ENCODE peak calls at places on chromosomes 5 and 9, in four cellular contexts. U is HepG2, A is K562, H is H1. B is an unnamed sample.

GRCh38 chr9:7841831-7842230 is 42.3 kb upstream of the DMAC1 start:
- DNase-seq in H (no peak), U (no peak), A (no peak), B (no peak)

GRCh38 chr9:113712053-113712452 is 164.1 kb upstream of the ZNF618 start:
- DNase-seq in U (no peak), A (no peak), H (peak; percentile 13), B (no peak)

GRCh38 chr9:134553061-134553891 is 88.3 kb upstream of the COL5A1 start:
- DNase-seq in A (no peak), H (no peak), U (no peak), B (no peak)

GRCh38 chr5:154861946-154862345 is 3.5 kb downstream of the CNOT8 start:
- DNase-seq in H (no peak), A (no peak), U (no peak), B (no peak)

GRCh38 chr5:79959407-79959806 is 31.7 kb downstream of the MTX3 start:
- DNase-seq in H (no peak), A (no peak), U (no peak), B (no peak)

GRCh38 chr5:9363026-9363793 is 182.7 kb downstream of the SEMA5A start:
- DNase-seq in H (no peak), U (no peak), A (no peak), B (no peak)

GRCh38 chr9:134161647-134162046 is 2.7 kb downstream of the RNU6ATAC start:
- DNase-seq in A (no peak), H (no peak), U (no peak), B (no peak)

GRCh38 chr5:113329981-113330380 is 104.8 kb downstream of the TSSK1B start:
- DNase-seq in A (no peak), H (no peak), U (no peak), B (no peak)

GRCh38 chr5:149387081-149387611 is 8.1 kb upstream of the IL17B start:
- DNase-seq in A (no peak), H (no peak), U (no peak), B (no peak)

GRCh38 chr5:143521891-143522290 is 118.4 kb upstream of the NR3C1 start:
- DNase-seq in A (no peak), U (no peak), H (no peak), B (no peak)

GRCh38 chr5:135709998-135710670 is 124.3 kb upstream of the SLC25A48 start:
- DNase-seq in A (no peak), H (no peak), U (peak; percentile 51), B (no peak)

GRCh38 chr5:44652674-44653073 is 156.1 kb upstream of the MRPS30 start:
- DNase-seq in H (no peak), U (no peak), A (no peak), B (no peak)

GRCh38 chr5:50751064-50751657 is 84.7 kb downstream of the PARP8 start:
- DNase-seq in A (peak; percentile 31), U (peak; percentile 30), H (no peak), B (peak; percentile 36)

GRCh38 chr5:161546463-161547301 is at the start of gene GABRB2:
- DNase-seq in A (no peak), H (peak; percentile 65), U (peak; percentile 16), B (peak; percentile 25)

GRCh38 chr5:36874465-36874864 is 2.1 kb upstream of the NIPBL start:
- DNase-seq in H (no peak), A (no peak), U (no peak), B (no peak)

GRCh38 chr9:109886617-109887016 is 106.6 kb downstream of the PALM2AKAP2 start:
- DNase-seq in H (no peak), A (no peak), U (no peak), B (no peak)

GRCh38 chr9:30504502-30504905 is 1879.9 kb upstream of the ACO1 start:
- DNase-seq in A (no peak), U (no peak), H (no peak), B (no peak)

GRCh38 chr9:13358128-13358527 is 78.6 kb upstream of the MPDZ start:
- DNase-seq in A (no peak), U (no peak), H (no peak), B (no peak)

GRCh38 chr9:110192531-110193326 is 15.2 kb downstream of the C9orf152 start:
- DNase-seq in H (no peak), A (no peak), U (no peak), B (no peak)

GRCh38 chr9:91077624-91078023 is 276.0 kb downstream of the SYK start:
- DNase-seq in U (no peak), A (no peak), H (no peak), B (no peak)

GRCh38 chr9:81819859-81820546 is 108.2 kb upstream of the SPATA31D4 start:
- DNase-seq in U (no peak), H (no peak), A (no peak), B (no peak)

GRCh38 chr9:76704601-76705204 is 59.5 kb upstream of the PCA3 start:
- DNase-seq in H (no peak), A (peak; percentile 19), U (peak; percentile 58), B (peak; percentile 44)

GRCh38 chr9:11457809-11458785 is 845.3 kb upstream of the PTPRD start:
- DNase-seq in U (no peak), H (no peak), A (no peak), B (no peak)

GRCh38 chr5:102582706-102583105 is 83.9 kb upstream of the SLCO6A1 start:
- DNase-seq in A (no peak), U (no peak), H (no peak), B (no peak)

GRCh38 chr5:101091902-101092301 is 188.8 kb upstream of the ST8SIA4 start:
- DNase-seq in A (no peak), H (no peak), U (no peak), B (no peak)
- TF ChIP-seq PHF8 in A (no peak), H (no peak), U (no peak), B (no peak)

GRCh38 chr5:39697891-39698290 is 273.1 kb upstream of the DAB2 start:
- DNase-seq in A (no peak), H (no peak), U (no peak), B (no peak)

GRCh38 chr5:39691993-39692392 is 267.2 kb upstream of the DAB2 start:
- DNase-seq in H (no peak), A (no peak), U (no peak), B (peak; percentile 12)

GRCh38 chr5:39699164-39699563 is 274.4 kb upstream of the DAB2 start:
- DNase-seq in H (no peak), A (no peak), U (no peak), B (no peak)

GRCh38 chr5:39700523-39700922 is 275.7 kb upstream of the DAB2 start:
- DNase-seq in H (no peak), A (no peak), U (no peak), B (no peak)

GRCh38 chr5:39696672-39697398 is 272.1 kb upstream of the DAB2 start:
- DNase-seq in H (no peak), A (no peak), U (no peak), B (no peak)
- TF ChIP-seq PHF8 in H (no peak), A (no peak), U (no peak), B (no peak)

GRCh38 chr9:72394061-72394460 is 29.1 kb upstream of the ZFAND5 start:
- DNase-seq in U (no peak), H (no peak), A (no peak), B (no peak)

GRCh38 chr9:72401396-72401795 is 36.4 kb upstream of the ZFAND5 start:
- DNase-seq in U (no peak), A (no peak), H (no peak), B (no peak)

GRCh38 chr9:72399391-72399790 is 34.4 kb upstream of the ZFAND5 start:
- DNase-seq in A (no peak), U (no peak), H (no peak), B (no peak)

GRCh38 chr9:72400866-72401265 is 35.9 kb upstream of the ZFAND5 start:
- DNase-seq in H (no peak), A (no peak), U (no peak), B (no peak)

DNA sequence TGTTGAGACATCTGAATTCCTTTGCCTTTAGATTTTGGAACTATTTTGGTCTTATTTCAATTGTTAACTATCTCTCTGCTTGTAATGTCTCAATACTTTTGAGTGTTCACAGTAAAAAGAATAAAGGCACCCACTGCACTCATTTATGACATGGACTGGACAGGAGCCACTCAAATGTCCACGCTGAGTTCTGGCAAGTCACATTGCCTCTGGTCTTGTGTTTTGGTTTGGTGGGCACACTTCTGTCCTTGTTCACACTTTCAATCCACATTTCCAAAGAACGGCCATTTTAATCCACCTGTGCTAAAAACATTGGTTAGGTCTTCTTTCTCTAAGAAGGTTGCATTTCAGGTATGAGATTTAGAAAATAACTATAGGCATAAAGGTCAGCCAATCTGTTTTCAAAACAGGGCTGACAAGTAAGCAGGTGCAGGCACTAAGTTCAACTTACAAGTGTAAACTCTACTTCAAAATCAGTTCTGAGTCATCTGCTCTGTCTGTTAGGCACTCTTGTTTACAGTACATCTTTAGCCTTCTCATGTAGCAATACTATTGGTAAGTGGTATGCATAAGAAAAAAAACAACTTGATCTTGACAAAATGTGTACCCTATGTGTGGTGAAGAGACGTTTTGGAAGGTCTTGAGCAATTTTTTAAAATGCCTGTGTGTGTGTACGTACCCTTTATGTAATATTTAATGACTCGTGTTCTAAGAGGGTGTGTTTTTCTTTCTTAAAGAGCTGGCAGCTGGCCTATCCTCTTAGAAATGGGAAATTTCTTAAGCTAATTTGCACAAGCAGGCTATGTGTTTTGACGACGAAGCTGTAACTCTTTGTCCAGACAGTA is 31.5 kb upstream of the ZFAND5 start:
- DNase-seq in A (no peak), U (peak; percentile 54), H (no peak), B (peak; percentile 28)
- TF ChIP-seq PHF8 in A (no peak), U (no peak), H (no peak), B (no peak)

DNA sequence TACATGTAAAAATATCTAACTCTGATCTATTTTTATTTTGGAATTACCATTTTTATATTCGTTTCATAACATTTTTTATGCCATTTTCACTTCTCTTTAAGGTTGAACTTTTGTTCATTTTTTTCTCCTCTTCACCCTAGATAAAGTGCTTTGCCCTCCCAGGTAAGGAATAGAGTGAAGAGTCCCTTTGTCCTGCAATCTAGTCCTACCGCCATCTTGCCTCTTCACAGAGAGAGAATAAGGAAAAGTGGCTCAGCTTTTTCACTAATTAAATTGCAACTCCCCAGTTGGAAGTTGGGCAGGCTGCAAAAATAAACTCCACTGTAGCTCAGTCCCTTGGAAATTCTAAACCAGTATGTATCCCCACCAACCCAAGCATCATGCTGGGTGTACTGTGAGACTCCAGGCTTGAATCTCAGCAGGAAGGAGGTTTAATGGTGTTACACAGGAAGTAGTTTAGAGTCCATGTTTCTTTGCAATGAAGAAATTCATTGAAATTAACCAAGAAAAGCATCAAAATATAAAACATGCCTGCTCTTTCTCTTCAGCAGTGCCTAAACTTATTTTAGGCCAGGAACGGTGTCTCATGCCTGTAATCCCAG is 60.2 kb upstream of the PCSK1 start:
- DNase-seq in U (no peak), A (no peak), H (no peak), B (peak; percentile 45)
- TF ChIP-seq PHF8 in U (no peak), A (no peak), H (no peak), B (no peak)

GRCh38 chr5:133423618-133424282 is 188.6 kb downstream of the FSTL4 start:
- DNase-seq in A (peak; percentile 88), H (peak; percentile 97), U (peak; percentile 28), B (peak; percentile 75)
- TF ChIP-seq PHF8 in A (no peak), H (no peak), U (no peak), B (no peak)

DNA sequence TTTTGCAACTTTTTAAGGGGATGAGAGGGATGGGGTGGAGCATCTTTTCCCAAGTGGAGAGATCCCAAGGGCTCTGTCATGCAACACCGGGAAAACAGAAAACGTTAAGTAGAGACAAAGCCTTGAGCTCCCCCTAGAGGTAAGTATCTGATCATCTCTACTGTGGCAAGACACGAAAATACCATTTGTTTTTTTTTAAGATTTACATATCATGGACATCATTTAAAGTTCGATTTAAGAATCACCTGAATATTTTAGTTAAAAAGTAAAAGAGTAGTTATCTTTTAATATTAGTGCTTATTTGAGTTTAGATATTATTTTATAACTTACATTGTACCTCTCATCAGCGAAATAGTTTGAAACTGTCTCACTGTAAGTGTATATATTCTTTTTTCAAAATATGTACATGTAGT is 200.4 kb downstream of the LRRC70 start:
- DNase-seq in U (peak; percentile 64), H (no peak), A (peak; percentile 45), B (peak; percentile 70)
- TF ChIP-seq PHF8 in U (no peak), H (no peak), A (no peak), B (no peak)

GRCh38 chr5:64834037-64834436 is 65.3 kb downstream of the CWC27 start:
- DNase-seq in H (no peak), U (no peak), A (no peak), B (no peak)
- TF ChIP-seq PHF8 in H (no peak), U (no peak), A (no peak), B (no peak)

B was measured in A549.